ENCODE peak calls at places on chromosomes 3 and 15, in eight cellular contexts. V is tibial artery, Y is fibroblast of lung, M is GM23338, D is body of pancreas, N is HL-60, G is BJ, A is lung. F is an unnamed sample. For H3K27me3, the result is how much of the 10 kb centered on the place peaks cover.

GRCh38 chr3:542030-542429 is 345.5 kb downstream of the CHL1 start:
- DNase-seq in G (no peak), M (no peak), A (no peak), V (no peak), Y (no peak), N (no peak), D (no peak), F (no peak)

GRCh38 chr3:104907507-104907906 is 459.2 kb upstream of the ALCAM start:
- DNase-seq in Y (peak), D (no peak), N (no peak), V (no peak), G (peak), M (no peak), A (no peak), F (peak)

GRCh38 chr3:181700168-181701087 is 11.3 kb upstream of the SOX2 start:
- DNase-seq in M (peak), D (peak), Y (peak), N (peak), V (no peak), G (no peak), A (peak), F (peak)

GRCh38 chr3:60957541-60957940 is 293.7 kb downstream of the FHIT start:
- DNase-seq in N (no peak), Y (no peak), M (no peak), D (no peak), V (no peak), A (no peak), G (no peak), F (no peak)

GRCh38 chr3:81426826-81427565 is 334.4 kb downstream of the GBE1 start:
- DNase-seq in Y (no peak), G (no peak), D (no peak), V (no peak), N (no peak), M (peak), A (no peak), F (no peak)

GRCh38 chr3:1195922-1196321 is 103.1 kb downstream of the CNTN6 start:
- DNase-seq in Y (peak), G (no peak), V (no peak), N (no peak), D (no peak), M (no peak), A (no peak), F (no peak)

GRCh38 chr3:136659253-136659652 is 92.9 kb downstream of the STAG1 start:
- DNase-seq in G (peak), V (no peak), Y (peak), M (peak), N (no peak), A (peak), D (peak), F (peak)

GRCh38 chr15:68232937-68233336 is 3.4 kb upstream of the CLN6 start:
- DNase-seq in M (no peak), Y (no peak), V (peak), N (peak), D (no peak), A (no peak), G (no peak), F (no peak)

GRCh38 chr15:79919749-79920511 is 23.1 kb upstream of the MTHFS start:
- DNase-seq in N (no peak), V (no peak), G (no peak), Y (no peak), M (no peak), A (no peak), D (no peak), F (no peak)

GRCh38 chr3:168088106-168088722 is 7.5 kb downstream of the GOLIM4 start:
- DNase-seq in Y (no peak), N (peak), D (peak), G (no peak), V (no peak), M (peak), A (no peak), F (peak)

GRCh38 chr3:67704322-67704721 is 49.9 kb upstream of the SUCLG2 start:
- DNase-seq in N (no peak), G (no peak), A (no peak), Y (no peak), V (no peak), D (no peak), M (peak), F (no peak)

GRCh38 chr3:16871915-16872842 is 12.6 kb upstream of the PLCL2 start:
- DNase-seq in V (no peak), N (peak), Y (no peak), A (no peak), D (no peak), M (no peak), G (no peak), F (no peak)

GRCh38 chr3:188119846-188120245 is 34.1 kb upstream of the LPP start:
- DNase-seq in Y (no peak), D (no peak), N (no peak), V (no peak), A (no peak), G (no peak), M (no peak), F (no peak)

GRCh38 chr15:88106063-88106462 is 150.5 kb downstream of the NTRK3 start:
- DNase-seq in A (no peak), G (no peak), N (no peak), D (no peak), Y (no peak), M (no peak), V (no peak), F (no peak)

GRCh38 chr15:58260186-58260910 is 122.2 kb downstream of the AQP9 start:
- DNase-seq in G (no peak), D (no peak), N (no peak), V (no peak), A (no peak), M (no peak), Y (no peak), F (peak)

GRCh38 chr3:158950131-158950901 is 148.5 kb downstream of the MFSD1 start:
- DNase-seq in M (no peak), Y (no peak), G (no peak), V (no peak), N (no peak), A (no peak), D (no peak), F (no peak)

GRCh38 chr3:61561374-61562041 is at the start of gene PTPRG:
- DNase-seq in D (peak), G (peak), M (peak), A (peak), Y (peak), V (peak), N (peak), F (peak)

GRCh38 chr3:171566803-171567422 is 106.7 kb upstream of the TNIK start:
- DNase-seq in N (no peak), A (no peak), G (no peak), D (no peak), V (no peak), M (peak), Y (peak), F (peak)

GRCh38 chr15:34699968-34700640 is 54.7 kb downstream of the GJD2 start:
- DNase-seq in N (no peak), G (no peak), Y (no peak), M (no peak), V (no peak), D (no peak), A (no peak), F (no peak)

GRCh38 chr3:173065543-173065970 is 75.5 kb downstream of the SPATA16 start:
- DNase-seq in A (no peak), Y (peak), M (no peak), N (no peak), G (no peak), D (no peak), V (no peak), F (peak)

GRCh38 chr3:162998205-162998604 is 1501.6 kb downstream of the OTOL1 start:
- DNase-seq in A (no peak), V (no peak), D (no peak), N (no peak), Y (no peak), M (no peak), G (no peak), F (no peak)

GRCh38 chr15:40050788-40051615 is 12.0 kb upstream of the SRP14 start:
- DNase-seq in D (no peak), Y (peak), M (peak), A (no peak), G (no peak), N (no peak), V (peak), F (peak)

GRCh38 chr15:71114066-71114680 is 1.1 kb upstream of the THSD4 start:
- DNase-seq in V (no peak), D (no peak), Y (no peak), G (no peak), N (no peak), A (no peak), M (peak), F (no peak)

GRCh38 chr15:33671456-33671855 is 296.8 kb upstream of the CHRM5 start:
- DNase-seq in A (no peak), N (no peak), Y (no peak), G (no peak), M (no peak), D (no peak), V (no peak), F (no peak)

GRCh38 chr15:74752486-74753395 is 4.1 kb downstream of the CYP1A2 start:
- DNase-seq in G (peak), Y (no peak), M (no peak), V (no peak), A (peak), N (no peak), D (no peak), F (no peak)

GRCh38 chr3:167919590-167919989 is 176.1 kb downstream of the GOLIM4 start:
- DNase-seq in M (no peak), G (no peak), A (no peak), D (no peak), N (no peak), V (no peak), Y (no peak), F (no peak)

GRCh38 chr3:57910988-57911387 is 97.2 kb upstream of the FLNB start:
- DNase-seq in Y (peak), G (no peak), D (peak), A (no peak), V (no peak), M (peak), N (peak), F (peak)

GRCh38 chr3:186425788-186426730 is 64.0 kb upstream of the DGKG start:
- DNase-seq in D (no peak), A (no peak), V (no peak), G (peak), Y (peak), M (peak), N (peak), F (peak)

GRCh38 chr3:98574157-98574556 is 19.3 kb downstream of the CPOX start:
- DNase-seq in Y (no peak), N (no peak), M (no peak), A (no peak), V (no peak), D (no peak), G (no peak), F (no peak)

DNA sequence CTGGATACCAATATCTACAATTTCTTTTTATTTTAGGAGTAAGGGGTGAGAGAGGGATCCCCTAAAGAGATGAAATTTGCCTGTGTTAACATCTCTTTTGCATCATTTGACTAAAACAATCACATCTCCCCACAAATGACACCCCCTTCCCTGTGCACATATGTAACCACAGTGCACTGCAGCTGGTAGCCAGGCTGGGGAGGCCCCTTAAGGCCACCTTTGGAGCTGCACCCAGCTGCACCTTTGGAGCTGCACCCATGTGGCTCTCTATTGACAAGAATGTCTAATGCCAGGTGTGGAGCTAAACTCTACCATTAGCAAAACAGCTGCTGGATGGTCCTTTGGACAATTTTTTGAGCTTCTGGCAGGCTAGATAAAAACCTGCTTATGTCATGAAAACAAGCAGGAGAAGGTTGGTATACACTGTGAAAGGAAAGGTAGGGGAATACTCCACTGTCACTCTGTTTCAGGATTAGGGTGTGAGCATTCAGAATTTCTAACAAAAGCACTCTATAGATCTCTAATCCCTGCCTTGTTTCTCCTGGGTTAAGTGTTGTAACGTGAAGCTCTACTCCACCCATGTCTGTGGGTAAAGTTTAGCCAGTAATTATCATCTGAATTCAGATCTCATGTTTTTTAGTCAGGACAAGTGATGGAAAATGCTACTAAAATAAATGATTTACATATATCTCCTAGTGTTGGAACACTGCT is 52.1 kb downstream of the TFG start:
- DNase-seq in M (peak), G (no peak), Y (no peak), V (no peak), D (peak), A (no peak), N (no peak), F (no peak)
- TF ChIP-seq CTCF in M (peak), G (no peak), Y (peak), V (no peak), D (no peak), A (no peak), N (no peak), F (peak)

GRCh38 chr15:38190501-38190900 is 62.1 kb upstream of the SPRED1 start:
- DNase-seq in A (no peak), D (no peak), Y (no peak), V (no peak), M (no peak), G (no peak), N (no peak), F (no peak)
- H3K4me3 ChIP-seq in A (no peak), D (no peak), Y (no peak), V (no peak), M (no peak), G (no peak), N (no peak), F (no peak)

DNA sequence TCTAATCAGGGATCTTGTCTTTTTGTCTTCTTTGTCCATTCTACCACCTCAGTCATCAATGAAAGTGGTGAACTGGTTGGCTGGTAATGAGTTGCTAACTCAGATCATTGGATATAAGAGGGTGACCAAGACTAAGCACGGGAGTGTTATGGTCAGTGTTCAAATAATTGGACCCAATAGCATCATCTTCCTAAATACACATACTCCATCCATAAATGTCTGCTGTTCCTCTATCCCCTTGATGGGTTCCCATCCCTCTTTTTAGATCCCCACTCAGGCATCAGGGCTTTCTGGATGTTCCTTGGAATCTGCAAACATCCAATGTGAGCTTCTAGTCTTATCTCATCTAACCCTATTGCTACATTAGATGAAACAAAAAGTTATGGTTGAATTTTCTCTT is 3.5 kb downstream of the SEMA5B start:
- DNase-seq in A (no peak), M (no peak), D (no peak), N (no peak), Y (no peak), G (no peak), V (no peak), F (no peak)
- H3K27me3 ChIP-seq in A (under half), M (under half), D (under half), N (half or more), Y (half or more), G (half or more), V (under half), F (half or more)

GRCh38 chr3:141844108-141844507 is 32.3 kb upstream of the ATP1B3 start:
- DNase-seq in A (no peak), G (no peak), N (no peak), Y (no peak), D (no peak), V (no peak), M (no peak), F (no peak)

GRCh38 chr3:141846050-141846433 is 30.4 kb upstream of the ATP1B3 start:
- DNase-seq in A (no peak), G (no peak), M (no peak), N (no peak), Y (no peak), V (no peak), D (no peak), F (no peak)

GRCh38 chr3:141849056-141849814 is 27.2 kb upstream of the ATP1B3 start:
- DNase-seq in A (peak), G (no peak), D (no peak), N (peak), V (no peak), M (no peak), Y (no peak), F (no peak)

GRCh38 chr3:141844812-141845211 is 31.6 kb upstream of the ATP1B3 start:
- DNase-seq in A (no peak), M (no peak), Y (no peak), N (no peak), G (no peak), V (no peak), D (no peak), F (no peak)

DNA sequence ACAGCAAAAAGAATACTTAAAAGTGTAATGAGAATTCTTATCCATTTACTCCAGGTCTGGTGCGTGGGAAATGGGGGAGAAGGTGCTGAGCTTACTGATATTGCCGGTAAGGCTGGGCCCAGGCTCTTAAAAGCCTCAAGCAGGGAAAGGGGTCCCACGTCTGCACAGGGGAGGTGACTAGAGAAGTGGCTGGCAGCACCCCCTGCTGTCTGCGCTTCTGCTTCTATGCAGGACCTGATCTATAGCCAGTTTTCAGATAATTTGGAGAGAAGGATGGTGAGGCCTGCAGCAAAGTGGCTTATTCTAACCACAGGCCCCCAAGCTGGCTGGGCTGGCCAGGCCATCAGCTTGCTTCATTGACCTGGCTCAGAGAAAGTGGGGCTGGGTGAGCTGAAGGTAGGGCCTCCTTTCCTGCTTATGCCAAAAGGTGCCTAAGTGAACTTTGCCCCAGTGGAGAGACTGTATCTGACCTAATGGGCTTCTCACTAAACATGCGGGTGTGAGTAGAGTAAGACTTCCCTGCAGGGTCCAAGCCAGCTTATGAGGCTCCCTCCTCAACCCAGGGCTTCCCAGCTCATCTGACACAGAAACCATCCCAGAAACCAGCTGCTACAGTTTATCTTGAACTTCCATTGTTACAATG is 30.9 kb upstream of the ATP1B3 start:
- DNase-seq in V (no peak), M (peak), A (no peak), N (no peak), G (no peak), Y (no peak), D (no peak), F (peak)
- TF ChIP-seq CTCF in V (no peak), M (peak), A (no peak), N (no peak), G (no peak), Y (no peak), D (no peak), F (peak)

DNA sequence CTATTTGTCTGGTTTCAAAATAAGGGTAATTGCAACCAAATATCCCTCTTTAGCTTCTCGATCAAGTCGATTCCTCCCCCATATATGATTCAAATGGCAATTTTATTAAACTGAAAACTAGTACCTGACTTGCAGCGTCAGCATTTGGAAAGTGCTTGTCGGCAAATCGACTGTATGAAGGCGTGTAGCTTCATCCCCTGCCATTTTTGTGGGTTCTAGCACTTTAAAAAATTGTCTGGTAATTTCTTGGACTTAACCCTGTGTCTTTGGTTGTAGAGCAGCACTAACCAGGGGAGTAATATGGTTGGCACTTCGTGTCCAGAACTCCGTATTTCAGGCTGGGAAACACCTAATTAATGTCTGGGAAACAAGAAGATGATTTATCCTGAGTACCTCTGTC is 573 bp downstream of the MME start:
- DNase-seq in Y (peak), V (no peak), N (no peak), D (no peak), M (peak), A (no peak), G (no peak), F (no peak)
- H3K4me3 ChIP-seq in Y (peak), V (peak), N (no peak), D (no peak), M (peak), A (no peak), G (peak), F (no peak)

DNA sequence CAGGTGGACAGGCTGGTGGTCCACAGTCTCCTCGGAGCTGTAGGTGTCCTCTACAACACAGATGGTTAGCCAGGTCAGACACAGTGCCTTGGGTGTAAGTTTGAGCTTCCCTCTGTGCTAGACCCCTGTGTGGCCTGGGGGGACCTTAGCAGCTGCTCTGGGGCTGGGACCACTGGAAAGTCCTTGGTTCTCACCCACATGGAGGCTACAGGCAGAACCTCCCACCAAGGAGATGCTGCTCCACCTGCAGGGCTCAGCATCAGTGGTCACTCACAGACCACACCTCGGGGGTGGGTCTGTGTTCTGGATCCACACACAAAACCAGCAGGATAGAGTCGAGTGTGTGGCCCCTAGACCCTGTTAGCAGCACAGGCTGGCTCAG is 8.4 kb downstream of the RASL12 start:
- DNase-seq in N (no peak), M (no peak), G (no peak), V (peak), A (no peak), D (no peak), Y (no peak), F (no peak)
- H3K27me3 ChIP-seq in N (under half), M (under half), G (under half), V (under half), A (under half), D (under half), Y (under half), F (under half)

GRCh38 chr3:53200501-53201189 is 39.6 kb downstream of the PRKCD start:
- DNase-seq in N (no peak), Y (no peak), A (no peak), V (no peak), G (no peak), D (no peak), M (no peak), F (no peak)

GRCh38 chr3:53201190-53201504 is 40.1 kb downstream of the PRKCD start:
- DNase-seq in V (no peak), N (no peak), G (no peak), Y (no peak), M (no peak), D (no peak), A (no peak), F (no peak)

GRCh38 chr3:53198256-53198977 is 37.4 kb downstream of the PRKCD start:
- DNase-seq in D (no peak), N (no peak), M (peak), V (no peak), G (no peak), A (no peak), Y (no peak), F (no peak)

GRCh38 chr3:53198996-53199395 is 38.0 kb downstream of the PRKCD start:
- DNase-seq in Y (no peak), V (no peak), M (no peak), G (no peak), N (no peak), D (no peak), A (no peak), F (no peak)

GRCh38 chr3:53199834-53200233 is 38.8 kb downstream of the PRKCD start:
- DNase-seq in V (no peak), N (no peak), D (no peak), M (no peak), A (no peak), G (no peak), Y (no peak), F (no peak)
- TF ChIP-seq CTCF in V (no peak), N (no peak), D (no peak), M (no peak), A (no peak), G (peak), Y (no peak), F (peak)

F was measured in A673.